ENCODE peak calls at places on chromosomes 4 and X, in eight cellular contexts. One of them, this sample, is unnamed.

GRCh38 chr4:8435656-8436121 is 4.8 kb downstream of the ACOX3 start:
- DNase-seq in cardiac muscle cell: peak
- DNase-seq in epithelial cell of proximal tubule: no peak
- DNase-seq in neural progenitor cell: no peak
- DNase-seq in fibroblast of the aortic adventitia: peak
- DNase-seq in fibroblast of mammary gland: no peak
- DNase-seq in fibroblast of pulmonary artery: peak
- DNase-seq in Peyer's patch: peak
- DNase-seq in this sample: no peak

GRCh38 chr4:77734928-77735327 is 84.2 kb downstream of the CNOT6L start:
- DNase-seq in cardiac muscle cell: no peak
- DNase-seq in epithelial cell of proximal tubule: peak
- DNase-seq in neural progenitor cell: no peak
- DNase-seq in fibroblast of the aortic adventitia: peak
- DNase-seq in fibroblast of mammary gland: peak
- DNase-seq in fibroblast of pulmonary artery: peak
- DNase-seq in Peyer's patch: no peak
- DNase-seq in this sample: no peak

GRCh38 chrX:134469481-134469880 is 9.5 kb downstream of the HPRT1 start:
- DNase-seq in cardiac muscle cell: no peak
- DNase-seq in epithelial cell of proximal tubule: no peak
- DNase-seq in neural progenitor cell: no peak
- DNase-seq in fibroblast of the aortic adventitia: peak
- DNase-seq in fibroblast of mammary gland: peak
- DNase-seq in fibroblast of pulmonary artery: peak
- DNase-seq in Peyer's patch: no peak
- DNase-seq in this sample: no peak

GRCh38 chr4:30802622-30803323 is 82.6 kb downstream of the PCDH7 start:
- DNase-seq in cardiac muscle cell: no peak
- DNase-seq in epithelial cell of proximal tubule: no peak
- DNase-seq in neural progenitor cell: no peak
- DNase-seq in fibroblast of the aortic adventitia: peak
- DNase-seq in fibroblast of mammary gland: peak
- DNase-seq in fibroblast of pulmonary artery: peak
- DNase-seq in Peyer's patch: no peak
- DNase-seq in this sample: no peak

GRCh38 chr4:42401171-42401570 is 3.9 kb downstream of the SHISA3 start:
- DNase-seq in cardiac muscle cell: no peak
- DNase-seq in epithelial cell of proximal tubule: no peak
- DNase-seq in neural progenitor cell: peak
- DNase-seq in fibroblast of the aortic adventitia: no peak
- DNase-seq in fibroblast of mammary gland: no peak
- DNase-seq in fibroblast of pulmonary artery: no peak
- DNase-seq in Peyer's patch: no peak
- DNase-seq in this sample: peak

GRCh38 chr4:179817317-179817716 is 2375.1 kb upstream of the AGA start:
- DNase-seq in cardiac muscle cell: no peak
- DNase-seq in epithelial cell of proximal tubule: no peak
- DNase-seq in neural progenitor cell: no peak
- DNase-seq in fibroblast of the aortic adventitia: no peak
- DNase-seq in fibroblast of mammary gland: no peak
- DNase-seq in fibroblast of pulmonary artery: no peak
- DNase-seq in Peyer's patch: no peak
- DNase-seq in this sample: no peak

GRCh38 chr4:97643179-97643578 is 500.1 kb downstream of the STPG2 start:
- DNase-seq in cardiac muscle cell: no peak
- DNase-seq in epithelial cell of proximal tubule: no peak
- DNase-seq in neural progenitor cell: no peak
- DNase-seq in fibroblast of the aortic adventitia: no peak
- DNase-seq in fibroblast of mammary gland: no peak
- DNase-seq in fibroblast of pulmonary artery: no peak
- DNase-seq in Peyer's patch: no peak
- DNase-seq in this sample: no peak

GRCh38 chr4:85498068-85498733 is 23.3 kb downstream of the ARHGAP24 start:
- DNase-seq in cardiac muscle cell: no peak
- DNase-seq in epithelial cell of proximal tubule: no peak
- DNase-seq in neural progenitor cell: no peak
- DNase-seq in fibroblast of the aortic adventitia: peak
- DNase-seq in fibroblast of mammary gland: peak
- DNase-seq in fibroblast of pulmonary artery: peak
- DNase-seq in Peyer's patch: peak
- DNase-seq in this sample: no peak

GRCh38 chr4:88320780-88321373 is 36.5 kb upstream of the PPM1K start:
- DNase-seq in cardiac muscle cell: no peak
- DNase-seq in epithelial cell of proximal tubule: no peak
- DNase-seq in neural progenitor cell: no peak
- DNase-seq in fibroblast of the aortic adventitia: peak
- DNase-seq in fibroblast of mammary gland: no peak
- DNase-seq in fibroblast of pulmonary artery: peak
- DNase-seq in Peyer's patch: peak
- DNase-seq in this sample: peak

GRCh38 chr4:140152015-140152703 is 1.8 kb downstream of the MAML3 start:
- DNase-seq in cardiac muscle cell: peak
- DNase-seq in epithelial cell of proximal tubule: no peak
- DNase-seq in neural progenitor cell: peak
- DNase-seq in fibroblast of the aortic adventitia: no peak
- DNase-seq in fibroblast of mammary gland: no peak
- DNase-seq in fibroblast of pulmonary artery: no peak
- DNase-seq in Peyer's patch: peak
- DNase-seq in this sample: no peak

GRCh38 chr4:147461161-147461560 is 19.7 kb upstream of the EDNRA start:
- DNase-seq in cardiac muscle cell: no peak
- DNase-seq in epithelial cell of proximal tubule: no peak
- DNase-seq in neural progenitor cell: no peak
- DNase-seq in fibroblast of the aortic adventitia: no peak
- DNase-seq in fibroblast of mammary gland: peak
- DNase-seq in fibroblast of pulmonary artery: no peak
- DNase-seq in Peyer's patch: no peak
- DNase-seq in this sample: no peak

GRCh38 chrX:46860536-46860935 is 23.7 kb downstream of the RP2 start:
- DNase-seq in cardiac muscle cell: no peak
- DNase-seq in epithelial cell of proximal tubule: no peak
- DNase-seq in neural progenitor cell: no peak
- DNase-seq in fibroblast of the aortic adventitia: no peak
- DNase-seq in fibroblast of mammary gland: no peak
- DNase-seq in fibroblast of pulmonary artery: no peak
- DNase-seq in Peyer's patch: no peak
- DNase-seq in this sample: no peak

GRCh38 chr4:102616661-102617060 is 115.5 kb downstream of the NFKB1 start:
- DNase-seq in cardiac muscle cell: no peak
- DNase-seq in epithelial cell of proximal tubule: no peak
- DNase-seq in neural progenitor cell: peak
- DNase-seq in fibroblast of the aortic adventitia: no peak
- DNase-seq in fibroblast of mammary gland: no peak
- DNase-seq in fibroblast of pulmonary artery: no peak
- DNase-seq in Peyer's patch: no peak
- DNase-seq in this sample: no peak

GRCh38 chr4:6408263-6408662 is 64.2 kb downstream of the PPP2R2C start:
- DNase-seq in cardiac muscle cell: no peak
- DNase-seq in epithelial cell of proximal tubule: no peak
- DNase-seq in neural progenitor cell: no peak
- DNase-seq in fibroblast of the aortic adventitia: no peak
- DNase-seq in fibroblast of mammary gland: no peak
- DNase-seq in fibroblast of pulmonary artery: no peak
- DNase-seq in Peyer's patch: no peak
- DNase-seq in this sample: no peak

GRCh38 chr4:78525559-78525958 is 26.0 kb upstream of the ANXA3 start:
- DNase-seq in cardiac muscle cell: no peak
- DNase-seq in epithelial cell of proximal tubule: no peak
- DNase-seq in neural progenitor cell: no peak
- DNase-seq in fibroblast of the aortic adventitia: no peak
- DNase-seq in fibroblast of mammary gland: no peak
- DNase-seq in fibroblast of pulmonary artery: no peak
- DNase-seq in Peyer's patch: no peak
- DNase-seq in this sample: no peak

GRCh38 chrX:22950278-22951266 is 49.2 kb upstream of the DDX53 start:
- DNase-seq in cardiac muscle cell: no peak
- DNase-seq in epithelial cell of proximal tubule: peak
- DNase-seq in neural progenitor cell: no peak
- DNase-seq in fibroblast of the aortic adventitia: peak
- DNase-seq in fibroblast of mammary gland: peak
- DNase-seq in fibroblast of pulmonary artery: peak
- DNase-seq in Peyer's patch: no peak
- DNase-seq in this sample: no peak

GRCh38 chr4:73705056-73705432 is 35.3 kb upstream of the CXCL8 start:
- DNase-seq in cardiac muscle cell: no peak
- DNase-seq in epithelial cell of proximal tubule: peak
- DNase-seq in neural progenitor cell: peak
- DNase-seq in fibroblast of the aortic adventitia: peak
- DNase-seq in fibroblast of mammary gland: peak
- DNase-seq in fibroblast of pulmonary artery: peak
- DNase-seq in Peyer's patch: no peak
- DNase-seq in this sample: no peak
- H3K4me3 ChIP-seq in cardiac muscle cell: no peak
- H3K4me3 ChIP-seq in epithelial cell of proximal tubule: no peak
- H3K4me3 ChIP-seq in neural progenitor cell: no peak
- H3K4me3 ChIP-seq in fibroblast of the aortic adventitia: no peak
- H3K4me3 ChIP-seq in fibroblast of mammary gland: no peak
- H3K4me3 ChIP-seq in fibroblast of pulmonary artery: no peak
- H3K4me3 ChIP-seq in Peyer's patch: no peak
- H3K4me3 ChIP-seq in this sample: no peak

GRCh38 chrX:84909151-84909550 is 94.5 kb upstream of the APOOL start:
- DNase-seq in cardiac muscle cell: no peak
- DNase-seq in epithelial cell of proximal tubule: no peak
- DNase-seq in neural progenitor cell: no peak
- DNase-seq in fibroblast of the aortic adventitia: no peak
- DNase-seq in fibroblast of mammary gland: peak
- DNase-seq in fibroblast of pulmonary artery: no peak
- DNase-seq in Peyer's patch: no peak
- DNase-seq in this sample: no peak

GRCh38 chrX:84907324-84907946 is 96.2 kb upstream of the APOOL start:
- DNase-seq in cardiac muscle cell: peak
- DNase-seq in epithelial cell of proximal tubule: no peak
- DNase-seq in neural progenitor cell: peak
- DNase-seq in fibroblast of the aortic adventitia: peak
- DNase-seq in fibroblast of mammary gland: peak
- DNase-seq in fibroblast of pulmonary artery: peak
- DNase-seq in Peyer's patch: no peak
- DNase-seq in this sample: no peak
- TF ChIP-seq CTCF in cardiac muscle cell: no peak
- TF ChIP-seq CTCF in epithelial cell of proximal tubule: peak
- TF ChIP-seq CTCF in neural progenitor cell: peak
- TF ChIP-seq CTCF in fibroblast of the aortic adventitia: peak
- TF ChIP-seq CTCF in fibroblast of mammary gland: peak
- TF ChIP-seq CTCF in fibroblast of pulmonary artery: peak
- TF ChIP-seq CTCF in Peyer's patch: peak
- TF ChIP-seq CTCF in this sample: no peak

GRCh38 chr4:81492596-81492995 is 20.9 kb upstream of the RASGEF1B start:
- DNase-seq in cardiac muscle cell: no peak
- DNase-seq in epithelial cell of proximal tubule: no peak
- DNase-seq in neural progenitor cell: no peak
- DNase-seq in fibroblast of the aortic adventitia: no peak
- DNase-seq in fibroblast of mammary gland: no peak
- DNase-seq in fibroblast of pulmonary artery: no peak
- DNase-seq in Peyer's patch: no peak
- DNase-seq in this sample: no peak

GRCh38 chr4:81491943-81492342 is 20.2 kb upstream of the RASGEF1B start:
- DNase-seq in cardiac muscle cell: no peak
- DNase-seq in epithelial cell of proximal tubule: no peak
- DNase-seq in neural progenitor cell: no peak
- DNase-seq in fibroblast of the aortic adventitia: no peak
- DNase-seq in fibroblast of mammary gland: no peak
- DNase-seq in fibroblast of pulmonary artery: peak
- DNase-seq in Peyer's patch: no peak
- DNase-seq in this sample: no peak

GRCh38 chr4:81495308-81495707 is 23.6 kb upstream of the RASGEF1B start:
- DNase-seq in cardiac muscle cell: no peak
- DNase-seq in epithelial cell of proximal tubule: no peak
- DNase-seq in neural progenitor cell: no peak
- DNase-seq in fibroblast of the aortic adventitia: no peak
- DNase-seq in fibroblast of mammary gland: no peak
- DNase-seq in fibroblast of pulmonary artery: no peak
- DNase-seq in Peyer's patch: no peak
- DNase-seq in this sample: no peak

GRCh38 chr4:81490761-81491160 is 19.1 kb upstream of the RASGEF1B start:
- DNase-seq in cardiac muscle cell: no peak
- DNase-seq in epithelial cell of proximal tubule: no peak
- DNase-seq in neural progenitor cell: no peak
- DNase-seq in fibroblast of the aortic adventitia: no peak
- DNase-seq in fibroblast of mammary gland: no peak
- DNase-seq in fibroblast of pulmonary artery: no peak
- DNase-seq in Peyer's patch: no peak
- DNase-seq in this sample: no peak

DNA sequence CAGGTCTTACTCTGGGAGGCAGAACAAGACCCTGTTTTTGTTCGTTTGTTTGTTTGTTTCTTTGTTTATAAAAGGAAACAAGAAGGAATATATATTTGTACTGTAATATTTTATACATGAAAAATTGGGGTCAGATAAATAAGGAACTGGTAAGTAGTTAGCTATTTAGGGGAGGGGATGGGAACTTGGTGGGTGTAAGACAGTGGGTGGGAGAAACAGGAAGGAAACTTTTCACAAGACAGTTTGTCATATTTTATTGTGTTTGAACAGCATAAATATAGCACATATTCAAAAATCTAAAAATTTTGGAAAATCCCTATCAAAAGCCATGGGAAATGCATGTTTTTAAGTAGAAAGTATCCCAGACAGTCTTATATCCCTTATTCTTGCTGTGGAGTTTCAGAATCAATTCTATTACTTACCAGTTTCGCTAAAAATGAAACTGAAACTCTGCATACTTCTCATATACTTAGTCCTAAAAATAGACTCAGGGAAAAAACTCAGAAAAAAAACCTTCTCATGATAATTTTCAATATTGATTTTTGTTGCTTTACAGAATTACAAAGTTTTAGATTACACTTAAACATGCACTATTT is 22.3 kb upstream of the RASGEF1B start:
- DNase-seq in cardiac muscle cell: no peak
- DNase-seq in epithelial cell of proximal tubule: no peak
- DNase-seq in neural progenitor cell: no peak
- DNase-seq in fibroblast of the aortic adventitia: no peak
- DNase-seq in fibroblast of mammary gland: no peak
- DNase-seq in fibroblast of pulmonary artery: no peak
- DNase-seq in Peyer's patch: no peak
- DNase-seq in this sample: no peak
- H3K4me3 ChIP-seq in cardiac muscle cell: no peak
- H3K4me3 ChIP-seq in epithelial cell of proximal tubule: no peak
- H3K4me3 ChIP-seq in neural progenitor cell: no peak
- H3K4me3 ChIP-seq in fibroblast of the aortic adventitia: no peak
- H3K4me3 ChIP-seq in fibroblast of mammary gland: no peak
- H3K4me3 ChIP-seq in fibroblast of pulmonary artery: no peak
- H3K4me3 ChIP-seq in Peyer's patch: peak
- H3K4me3 ChIP-seq in this sample: no peak

DNA sequence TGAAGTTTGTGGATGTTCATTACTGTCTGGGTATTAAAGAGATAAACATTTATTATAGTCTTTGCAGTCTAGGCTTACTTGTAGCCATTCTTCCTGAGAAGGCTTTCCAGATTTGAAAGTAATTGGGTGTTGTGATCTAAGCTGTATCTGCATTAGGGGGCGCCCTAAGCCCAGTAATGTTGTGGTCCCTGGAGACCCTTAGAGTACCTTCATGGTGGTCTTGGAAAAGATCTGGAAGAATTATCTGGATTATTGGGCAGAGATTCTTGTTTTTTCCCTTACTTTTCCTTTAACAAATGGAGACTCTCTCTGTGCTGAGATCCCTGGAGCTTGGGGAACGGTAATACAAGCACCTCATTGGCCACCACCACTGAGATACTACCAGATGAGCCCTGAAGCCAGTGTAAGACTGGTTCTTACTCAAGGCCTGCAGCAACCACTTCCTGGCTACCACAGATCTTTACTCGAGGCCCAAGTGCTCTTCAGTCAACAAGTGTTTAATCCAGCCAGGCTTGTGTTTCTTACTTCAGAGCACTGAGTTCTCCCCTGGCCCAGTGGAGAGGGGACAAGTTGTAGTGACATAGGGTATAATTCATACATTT is 63.1 kb downstream of the RTL3 start:
- DNase-seq in cardiac muscle cell: peak
- DNase-seq in epithelial cell of proximal tubule: no peak
- DNase-seq in neural progenitor cell: peak
- DNase-seq in fibroblast of the aortic adventitia: peak
- DNase-seq in fibroblast of mammary gland: peak
- DNase-seq in fibroblast of pulmonary artery: peak
- DNase-seq in Peyer's patch: no peak
- DNase-seq in this sample: no peak
- TF ChIP-seq CTCF in cardiac muscle cell: peak
- TF ChIP-seq CTCF in epithelial cell of proximal tubule: peak
- TF ChIP-seq CTCF in neural progenitor cell: peak
- TF ChIP-seq CTCF in fibroblast of the aortic adventitia: peak
- TF ChIP-seq CTCF in fibroblast of mammary gland: peak
- TF ChIP-seq CTCF in fibroblast of pulmonary artery: peak
- TF ChIP-seq CTCF in Peyer's patch: no peak
- TF ChIP-seq CTCF in this sample: no peak

This sample was measured in LNCaP clone FGC.